ENCODE peak calls at places on chromosomes 16 and 17, in eight cellular contexts. L is heart right ventricle; K is stimulated activated CD4-positive, alpha-beta T cell treated with anti-CD3 and anti-CD28 coated beads, Interleukin-1b, Interleukin-23, amount 100 ng/mL, for 48 hours; S is GM23248; I is left ventricle myocardium superior; A is adrenal gland; R is left colon; D is activated naive CD4-positive, alpha-beta T cell. N is an unnamed sample.
A peak's percentile ranks its signal among the peaks of the same experiment; 100 is the strongest.

GRCh38 chr16:89443727-89444084 is 46.7 kb downstream of the ANKRD11 start:
- DNase-seq in R (no peak), A (no peak), K (no peak), L (peak; percentile 51), S (no peak), D (no peak), I (peak; percentile 58), N (no peak)

GRCh38 chr17:37813753-37814152 is 68.9 kb upstream of the HNF1B start:
- DNase-seq in D (no peak), L (no peak), I (no peak), S (peak; percentile 56), A (no peak), R (no peak), K (no peak), N (no peak)

GRCh38 chr16:49378816-49379215 is 5.2 kb downstream of the C16orf78 start:
- DNase-seq in I (no peak), K (no peak), R (no peak), D (no peak), L (no peak), S (no peak), A (no peak), N (no peak)

GRCh38 chr17:17104494-17104893 is 62.2 kb downstream of the MPRIP start:
- DNase-seq in K (no peak), R (no peak), A (no peak), I (peak; percentile 24), D (no peak), L (no peak), S (no peak), N (no peak)

GRCh38 chr17:58388302-58389190 is 28.8 kb downstream of the RNF43 start:
- DNase-seq in D (no peak), A (no peak), I (no peak), S (no peak), K (no peak), L (no peak), R (no peak), N (no peak)

GRCh38 chr16:71198408-71198807 is 32.1 kb downstream of the HYDIN start:
- DNase-seq in I (no peak), L (no peak), K (no peak), A (no peak), S (no peak), R (no peak), D (no peak), N (no peak)

GRCh38 chr17:45162022-45162687 is 480 bp downstream of the HEXIM2 start:
- DNase-seq in R (peak; percentile 41), K (no peak), S (peak; percentile 13), A (no peak), D (no peak), I (peak; percentile 49), L (peak; percentile 30), N (no peak)

GRCh38 chr17:50176559-50177471 is 11.0 kb downstream of the SGCA start:
- DNase-seq in K (no peak), L (peak; percentile 21), A (no peak), R (no peak), I (no peak), D (no peak), S (peak; percentile 41), N (peak; percentile 52)

GRCh38 chr17:77070888-77071279 is 69.9 kb upstream of the SEC14L1 start:
- DNase-seq in L (no peak), A (no peak), D (no peak), K (no peak), I (no peak), S (no peak), R (no peak), N (peak; percentile 4)

GRCh38 chr16:50616883-50617629 is 64.1 kb downstream of the SNX20 start:
- DNase-seq in I (peak; percentile 64), A (no peak), L (no peak), S (no peak), R (peak; percentile 57), D (no peak), K (no peak), N (no peak)

GRCh38 chr17:73586153-73586906 is 57.9 kb downstream of the SDK2 start:
- DNase-seq in S (peak; percentile 22), L (no peak), D (no peak), I (no peak), R (no peak), K (no peak), A (no peak), N (no peak)

GRCh38 chr17:51764387-51764971 is 394.0 kb downstream of the CA10 start:
- DNase-seq in A (peak; percentile 47), D (peak; percentile 1), L (no peak), R (peak; percentile 39), S (peak; percentile 66), K (peak; percentile 31), I (no peak), N (peak; percentile 22)

GRCh38 chr17:66975614-66976378 is 11.3 kb downstream of the CACNG4 start:
- DNase-seq in D (no peak), S (no peak), A (no peak), L (peak; percentile 45), R (no peak), K (no peak), I (peak; percentile 74), N (peak; percentile 38)

GRCh38 chr16:21186326-21186691 is 25.1 kb downstream of the ZP2 start:
- DNase-seq in S (no peak), L (no peak), I (no peak), K (no peak), A (no peak), D (no peak), R (no peak), N (no peak)

GRCh38 chr17:79125503-79125902 is 50.9 kb downstream of the ENGASE start:
- DNase-seq in I (no peak), K (no peak), L (no peak), D (no peak), A (no peak), S (no peak), R (no peak), N (no peak)

GRCh38 chr16:85330694-85331188 is 218.5 kb upstream of the CIBAR2 start:
- DNase-seq in D (no peak), K (no peak), R (no peak), L (no peak), I (no peak), A (peak; percentile 56), S (peak; percentile 95), N (no peak)

GRCh38 chr17:78133971-78134898 is 3.7 kb downstream of the TMC8 start:
- DNase-seq in K (peak; percentile 77), D (peak; percentile 67), S (peak; percentile 62), L (no peak), R (peak; percentile 75), A (peak; percentile 49), I (peak; percentile 67), N (no peak)

GRCh38 chr17:78130439-78131101 is at the start of gene TMC8:
- DNase-seq in K (peak; percentile 75), I (peak; percentile 53), S (no peak), R (no peak), A (no peak), D (peak; percentile 73), L (peak; percentile 33), N (no peak)

GRCh38 chr16:50675686-50676610 is 5.2 kb downstream of the SNX20 start:
- DNase-seq in K (no peak), S (no peak), A (no peak), D (no peak), R (no peak), I (no peak), L (no peak), N (no peak)

GRCh38 chr17:17048106-17048505 is 5.8 kb downstream of the MPRIP start:
- DNase-seq in S (no peak), L (no peak), A (no peak), I (no peak), K (no peak), D (no peak), R (no peak), N (no peak)

GRCh38 chr17:28180449-28180848 is 138.0 kb downstream of the NLK start:
- DNase-seq in S (peak; percentile 32), R (no peak), A (no peak), D (no peak), I (no peak), L (no peak), K (no peak), N (no peak)

GRCh38 chr17:57655564-57655963 is 89.5 kb downstream of the CCDC182 start:
- DNase-seq in I (no peak), A (no peak), D (no peak), K (no peak), L (no peak), R (no peak), S (no peak), N (no peak)

GRCh38 chr17:3802461-3803307 is 1.7 kb upstream of the ITGAE start:
- DNase-seq in A (peak; percentile 91), D (no peak), K (no peak), L (no peak), S (peak; percentile 88), I (no peak), R (no peak), N (no peak)

GRCh38 chr17:76408037-76408849 is 23.8 kb downstream of the SPHK1 start:
- DNase-seq in K (peak; percentile 63), R (peak; percentile 51), A (peak; percentile 78), L (peak; percentile 55), I (peak; percentile 73), S (peak; percentile 62), D (peak; percentile 62), N (peak; percentile 61)